ENCODE peak calls at places on chromosome 18, in four cellular contexts. L is stimulated activated CD8-positive, alpha-beta memory T cell treated with anti-CD3 and anti-CD28 coated beads, Interleukin-7, amount 100 ng/mL, for 1 hour; X is GM03348; E is NCI-H82. U is an unnamed sample.

GRCh38 chr18:11655605-11655932 is 33.5 kb upstream of the GNAL start:
- DNase-seq in L (no peak), E (no peak), X (no peak), U (no peak)

GRCh38 chr18:71431689-71432088 is 1112.5 kb downstream of the CBLN2 start:
- DNase-seq in X (no peak), L (no peak), E (no peak), U (no peak)

GRCh38 chr18:1585881-1586488 is 681.3 kb downstream of the ADCYAP1 start:
- DNase-seq in X (peak), E (peak), L (no peak), U (peak)

GRCh38 chr18:58527116-58528010 is 101.5 kb downstream of the ALPK2 start:
- DNase-seq in L (no peak), E (peak), X (no peak), U (peak)

GRCh38 chr18:29449424-29449823 is 1272.5 kb upstream of the CDH2 start:
- DNase-seq in X (no peak), E (no peak), L (no peak), U (no peak)

GRCh38 chr18:54946149-54946581 is 13.1 kb downstream of the CCDC68 start:
- DNase-seq in E (no peak), L (no peak), X (no peak), U (no peak)

GRCh38 chr18:5890606-5891360 is 4.5 kb downstream of the TMEM200C start:
- DNase-seq in L (no peak), X (no peak), E (no peak), U (no peak)

GRCh38 chr18:49591775-49592174 is 29.9 kb downstream of the LIPG start:
- DNase-seq in L (no peak), E (no peak), X (no peak), U (no peak)

GRCh38 chr18:54125429-54125828 is 99.0 kb downstream of the MBD2 start:
- DNase-seq in L (no peak), E (no peak), X (no peak), U (no peak)

GRCh38 chr18:46353460-46353859 is 249.3 kb downstream of the HAUS1 start:
- DNase-seq in L (no peak), X (no peak), E (no peak), U (no peak)

GRCh38 chr18:11047817-11048216 is 101.6 kb downstream of the PIEZO2 start:
- DNase-seq in X (no peak), L (no peak), E (no peak), U (no peak)

GRCh38 chr18:58148954-58149471 is 105.0 kb downstream of the NEDD4L start:
- DNase-seq in L (no peak), X (no peak), E (no peak), U (no peak)

GRCh38 chr18:36379426-36379984 is 82.0 kb downstream of the FHOD3 start:
- DNase-seq in L (no peak), E (no peak), X (no peak), U (no peak)

GRCh38 chr18:11927497-11927896 is 19.4 kb upstream of the MPPE1 start:
- DNase-seq in E (no peak), L (no peak), X (no peak), U (no peak)

GRCh38 chr18:35073186-35074105 is 32.2 kb downstream of the MAPRE2 start:
- DNase-seq in X (no peak), L (no peak), E (no peak), U (peak)

GRCh38 chr18:22913861-22914260 is 19.3 kb upstream of the RBBP8 start:
- DNase-seq in X (no peak), L (no peak), E (no peak), U (no peak)

GRCh38 chr18:74493689-74494088 is 2.5 kb upstream of the CNDP2 start:
- DNase-seq in E (peak), L (peak), X (no peak), U (peak)

GRCh38 chr18:8300749-8301148 is 308.5 kb upstream of the RAB12 start:
- DNase-seq in X (no peak), L (no peak), E (no peak), U (no peak)

GRCh38 chr18:79486356-79487197 is 90.8 kb downstream of the NFATC1 start:
- DNase-seq in E (no peak), L (no peak), X (peak), U (no peak)

GRCh38 chr18:58605027-58606020 is 23.6 kb downstream of the ALPK2 start:
- DNase-seq in E (no peak), X (no peak), L (no peak), U (no peak)

GRCh38 chr18:36186461-36187137 is 698 bp upstream of the MOCOS start:
- DNase-seq in X (peak), E (no peak), L (no peak), U (peak)

GRCh38 chr18:46265190-46266156 is 161.3 kb downstream of the HAUS1 start:
- DNase-seq in E (no peak), L (no peak), X (no peak), U (no peak)

GRCh38 chr18:54086046-54086802 is 138.2 kb downstream of the MBD2 start:
- DNase-seq in E (no peak), X (no peak), L (no peak), U (no peak)

GRCh38 chr18:59740131-59740530 is 42.9 kb upstream of the CCBE1 start:
- DNase-seq in L (no peak), X (no peak), E (no peak), U (no peak)

U was measured in AG08395.